ENCODE peak calls at places on chromosomes 1 and 21, in four cellular contexts. M is left lung; W is adipocyte; X is CD8-positive, alpha-beta T cell. J is an unnamed sample. For H3K36me3 and H3K27me3, the result is how much of the 10 kb centered on the place peaks cover.

GRCh38 chr1:6006882-6007281 is 14.7 kb upstream of the NPHP4 start:
- DNase-seq in W (no peak), X (no peak), M (no peak), J (no peak)

GRCh38 chr1:29120955-29121485 is 2.7 kb downstream of the TMEM200B start:
- DNase-seq in M (peak), W (no peak), X (peak), J (peak)

GRCh38 chr1:1873186-1873585 is 17.7 kb downstream of the GNB1 start:
- DNase-seq in W (no peak), M (no peak), X (no peak), J (peak)

GRCh38 chr1:91526496-91526895 is 25.8 kb downstream of the CDC7 start:
- DNase-seq in M (no peak), X (no peak), W (no peak), J (no peak)

GRCh38 chr1:39509360-39510009 is 18.0 kb downstream of the BMP8A start:
- DNase-seq in M (no peak), W (no peak), X (no peak), J (no peak)

GRCh38 chr1:210792250-210792649 is 341.7 kb downstream of the KCNH1 start:
- DNase-seq in W (peak), M (no peak), X (no peak), J (no peak)

GRCh38 chr1:8661185-8662110 is 156.0 kb downstream of the RERE start:
- DNase-seq in W (peak), M (no peak), X (no peak), J (peak)

GRCh38 chr1:237672748-237673147 is 218.0 kb downstream of the ZP4 start:
- DNase-seq in W (no peak), X (no peak), M (no peak), J (no peak)

GRCh38 chr1:57281324-57281723 is 142.5 kb downstream of the DAB1 start:
- DNase-seq in X (no peak), M (no peak), W (no peak), J (no peak)

GRCh38 chr1:222247081-222247480 is 300.8 kb downstream of the HHIPL2 start:
- DNase-seq in X (no peak), W (no peak), M (no peak), J (no peak)

GRCh38 chr1:60052634-60053033 is 20.9 kb downstream of the C1orf87 start:
- DNase-seq in X (no peak), M (no peak), W (no peak), J (no peak)

GRCh38 chr1:78222225-78222961 is 176.6 kb downstream of the GIPC2 start:
- DNase-seq in W (no peak), M (no peak), X (no peak), J (no peak)

GRCh38 chr1:218718216-218718615 is 373.1 kb downstream of the TGFB2 start:
- DNase-seq in X (no peak), W (peak), M (no peak), J (no peak)

GRCh38 chr1:9808459-9808858 is 15.3 kb downstream of the CLSTN1 start:
- DNase-seq in W (no peak), M (no peak), X (no peak), J (no peak)

GRCh38 chr1:176880954-176881595 is 283.4 kb downstream of the ASTN1 start:
- DNase-seq in M (no peak), X (peak), W (peak), J (peak)

GRCh38 chr1:214563881-214564280 is 12.5 kb upstream of the PTPN14 start:
- DNase-seq in M (no peak), X (no peak), W (peak), J (no peak)

GRCh38 chr1:3170566-3171453 is 101.8 kb downstream of the PRDM16 start:
- DNase-seq in W (peak), M (no peak), X (no peak), J (no peak)

GRCh38 chr1:39943471-39944290 is 11.3 kb upstream of the MFSD2A start:
- DNase-seq in M (no peak), W (no peak), X (no peak), J (no peak)

GRCh38 chr21:17612023-17612564 is 607 bp downstream of the BTG3 start:
- DNase-seq in X (peak), M (peak), W (peak), J (peak)

GRCh38 chr1:47840338-47840737 is 156.8 kb downstream of the TRABD2B start:
- DNase-seq in W (no peak), M (no peak), X (no peak), J (no peak)

GRCh38 chr1:193322218-193322617 is 135.8 kb upstream of the B3GALT2 start:
- DNase-seq in X (no peak), W (peak), M (no peak), J (peak)

GRCh38 chr1:156119503-156120209 is 5.1 kb downstream of the LMNA start:
- DNase-seq in M (no peak), X (no peak), W (peak), J (peak)

GRCh38 chr1:211327341-211327921 is 798 bp downstream of the TRAF5 start:
- DNase-seq in X (peak), W (peak), M (no peak), J (peak)

GRCh38 chr1:117339866-117340357 is 27.3 kb upstream of the MAN1A2 start:
- DNase-seq in W (peak), X (no peak), M (no peak), J (peak)

GRCh38 chr1:167697667-167698141 is 24.1 kb upstream of the MPZL1 start:
- DNase-seq in X (no peak), M (no peak), W (no peak), J (no peak)

GRCh38 chr1:46400398-46400797 is 6.3 kb downstream of the FAAH start:
- DNase-seq in W (no peak), M (peak), X (no peak), J (no peak)

GRCh38 chr1:21165632-21166031 is 11.1 kb downstream of the EIF4G3 start:
- DNase-seq in X (no peak), W (no peak), M (no peak), J (no peak)

GRCh38 chr1:57576750-57577149 is 152.9 kb upstream of the DAB1 start:
- DNase-seq in M (no peak), W (no peak), X (no peak), J (no peak)

GRCh38 chr1:167501513-167502191 is 16.7 kb downstream of the CD247 start:
- DNase-seq in W (no peak), X (peak), M (no peak), J (no peak)

GRCh38 chr1:110298991-110299390 is 40.2 kb upstream of the RBM15 start:
- DNase-seq in M (no peak), W (no peak), X (no peak), J (no peak)

GRCh38 chr1:175481126-175482071 is 262.0 kb downstream of the TNR start:
- DNase-seq in X (no peak), M (no peak), W (peak), J (no peak)

GRCh38 chr1:222048030-222048632 is 306.2 kb upstream of the DUSP10 start:
- DNase-seq in W (peak), M (no peak), X (no peak), J (no peak)

GRCh38 chr1:245375789-245376188 is 221.0 kb downstream of the KIF26B start:
- DNase-seq in W (peak), X (no peak), M (no peak), J (no peak)

GRCh38 chr1:172360960-172361359 is 59.5 kb upstream of the C1orf105 start:
- DNase-seq in W (no peak), M (no peak), X (no peak), J (no peak)

GRCh38 chr1:82446251-82446650 is 645.5 kb downstream of the ADGRL2 start:
- DNase-seq in W (peak), X (no peak), M (no peak), J (no peak)

GRCh38 chr1:185393821-185394220 is 76.8 kb upstream of the IVNS1ABP start:
- DNase-seq in M (no peak), X (no peak), W (no peak), J (no peak)

GRCh38 chr1:34126486-34126885 is 38.5 kb downstream of the CSMD2 start:
- DNase-seq in M (no peak), X (no peak), W (no peak), J (no peak)

GRCh38 chr1:202951437-202951836 is 6.7 kb downstream of the ADIPOR1 start:
- DNase-seq in X (no peak), M (no peak), W (peak), J (no peak)
- H3K36me3 ChIP-seq in X (under half), M (under half), W (under half), J (under half)

DNA sequence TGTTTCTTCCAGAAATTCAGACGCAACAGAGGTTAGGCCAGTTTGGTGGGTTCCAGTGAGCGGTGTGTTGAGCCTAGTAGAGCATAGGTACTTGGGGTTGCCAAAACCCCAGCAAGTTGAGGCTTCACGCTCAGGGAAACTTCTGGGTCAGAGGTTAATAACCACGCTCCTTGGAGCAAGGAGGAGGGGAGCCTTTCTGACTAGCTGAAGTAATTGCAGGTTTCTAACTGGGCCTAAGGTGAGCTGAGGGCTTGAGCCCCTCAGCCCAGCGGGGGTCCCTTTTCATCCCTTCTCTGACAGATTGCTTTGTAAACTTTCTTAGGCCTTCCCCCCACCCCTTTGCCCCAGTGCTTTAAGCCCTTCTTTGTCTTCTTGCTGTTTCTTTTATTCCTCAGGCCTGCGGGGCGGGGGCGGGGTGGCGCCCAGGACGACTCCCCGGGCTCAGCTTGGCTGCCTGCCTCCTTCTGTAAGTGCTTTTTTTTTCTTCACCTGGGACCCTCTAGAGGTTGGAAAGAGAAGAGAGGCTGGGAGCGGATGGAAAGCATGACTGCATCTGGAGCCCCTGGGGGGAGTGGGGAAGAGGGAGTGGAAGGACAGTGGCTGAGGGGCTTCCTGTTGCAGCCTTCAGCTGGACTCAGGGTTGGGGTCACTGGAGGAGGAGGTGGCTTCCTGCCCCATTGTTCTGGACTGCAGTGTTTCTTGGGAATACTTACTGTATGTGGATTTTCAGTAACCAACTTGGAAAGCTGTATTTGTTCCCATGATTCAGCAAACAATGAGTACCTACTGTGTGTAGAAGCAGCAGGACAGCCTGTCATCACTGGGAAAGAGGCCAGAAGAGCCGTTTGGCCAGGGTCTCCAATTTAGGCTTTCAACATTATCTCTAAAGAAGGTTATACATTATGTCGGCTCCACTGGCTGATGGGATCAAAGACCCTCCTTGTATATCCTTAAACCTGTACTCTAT is 1.4 kb upstream of the ZNF436 start:
- DNase-seq in W (peak), M (no peak), X (no peak), J (no peak)
- H3K27me3 ChIP-seq in W (under half), M (under half), X (under half), J (under half)

GRCh38 chr1:23615852-23616251 is 56.6 kb upstream of the ID3 start:
- DNase-seq in X (no peak), W (no peak), M (no peak), J (no peak)
- H3K36me3 ChIP-seq in X (under half), W (under half), M (under half), J (under half)

GRCh38 chr1:204341380-204341779 is 18.3 kb downstream of the PLEKHA6 start:
- DNase-seq in X (no peak), M (no peak), W (peak), J (peak)
- H3K27me3 ChIP-seq in X (under half), M (under half), W (under half), J (under half)